ENCODE peak calls at places on chromosomes 6 and 20, in ten cellular contexts. O is fibroblast of lung; Y is BJ; D is endodermal cell; H is activated CD8-positive, alpha-beta T cell treated with anti-CD3 and anti-CD28 coated beads for 36 hours; M is testis; T is AG09309; C is uterus; B is right atrium auricular region; W is dorsolateral prefrontal cortex. V is an unnamed sample.

GRCh38 chr6:155959898-155960297 is 504.3 kb upstream of the NOX3 start:
- DNase-seq in H (no peak), Y (no peak), B (no peak), O (no peak), D (no peak), M (no peak), C (no peak), T (no peak), W (no peak), V (no peak)

GRCh38 chr6:106477790-106478189 is 117.3 kb downstream of the CRYBG1 start:
- DNase-seq in M (no peak), T (no peak), B (no peak), Y (no peak), O (no peak), W (no peak), C (no peak), H (no peak), D (no peak), V (no peak)

GRCh38 chr20:17854307-17854903 is 114.2 kb downstream of the SNX5 start:
- DNase-seq in Y (no peak), M (peak), O (peak), B (no peak), W (peak), T (no peak), D (peak), C (no peak), H (no peak), V (no peak)

GRCh38 chr6:13419422-13419821 is 68.0 kb downstream of the GFOD1 start:
- DNase-seq in T (no peak), W (no peak), O (no peak), M (no peak), B (no peak), Y (no peak), H (no peak), D (no peak), C (no peak), V (no peak)

GRCh38 chr6:44522871-44523270 is 135.4 kb downstream of the CDC5L start:
- DNase-seq in M (no peak), C (no peak), Y (no peak), H (no peak), D (no peak), W (no peak), T (no peak), O (no peak), B (no peak), V (no peak)

GRCh38 chr6:132330759-132331158 is 70.5 kb downstream of the MOXD1 start:
- DNase-seq in W (no peak), M (no peak), D (no peak), O (no peak), H (no peak), Y (no peak), B (no peak), C (no peak), T (no peak), V (no peak)

GRCh38 chr6:154595997-154596396 is 85.5 kb upstream of the CNKSR3 start:
- DNase-seq in Y (no peak), D (no peak), W (no peak), H (no peak), T (no peak), O (no peak), B (no peak), M (no peak), C (no peak), V (no peak)

GRCh38 chr20:20732641-20733040 is 20.2 kb upstream of the RALGAPA2 start:
- DNase-seq in M (no peak), C (no peak), O (no peak), W (no peak), T (no peak), D (no peak), Y (no peak), B (no peak), H (no peak), V (no peak)

GRCh38 chr6:43823879-43824740 is 54.1 kb downstream of the VEGFA start:
- DNase-seq in O (no peak), M (no peak), Y (no peak), W (no peak), D (no peak), T (no peak), B (no peak), H (no peak), C (no peak), V (peak)

GRCh38 chr6:139271056-139271455 is 20.7 kb downstream of the TXLNB start:
- DNase-seq in M (no peak), C (no peak), H (no peak), D (no peak), T (no peak), B (no peak), O (peak), Y (no peak), W (no peak), V (peak)

GRCh38 chr6:36402481-36402880 is 15.0 kb upstream of the ETV7 start:
- DNase-seq in C (no peak), H (no peak), D (no peak), O (no peak), M (no peak), T (no peak), B (no peak), Y (no peak), W (no peak), V (no peak)

GRCh38 chr20:64083380-64084208 is 604 bp downstream of the LKAAEAR1 start:
- DNase-seq in H (peak), W (peak), D (peak), C (peak), M (peak), O (peak), T (no peak), Y (no peak), B (peak), V (peak)
- TF ChIP-seq CTCF in H (peak), W (peak), D (peak), C (peak), M (peak), O (peak), T (peak), Y (peak), B (peak), V (peak)

DNA sequence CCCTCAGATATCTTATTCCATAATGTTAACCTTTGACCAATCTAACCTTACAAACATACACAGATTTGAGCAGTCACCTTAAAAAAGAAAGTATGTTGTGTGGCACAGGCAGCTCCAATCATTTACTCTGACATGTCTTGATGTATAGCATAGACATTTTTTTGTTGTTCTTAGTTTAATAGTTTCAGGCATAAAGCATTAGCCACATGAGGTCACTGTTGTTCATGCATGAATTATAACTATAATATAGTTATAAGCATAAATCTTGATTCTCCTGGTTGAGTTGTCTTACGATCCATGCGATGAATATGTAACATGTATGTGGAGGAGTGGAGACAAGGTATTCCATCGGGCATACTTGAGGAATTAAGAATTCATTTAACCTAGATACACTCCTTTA is 26.1 kb upstream of the NKAIN2 start:
- DNase-seq in D (no peak), C (no peak), M (no peak), W (no peak), T (no peak), B (no peak), H (no peak), O (peak), Y (no peak), V (no peak)
- TF ChIP-seq CTCF in D (no peak), C (no peak), M (no peak), W (peak), T (no peak), B (peak), H (no peak), O (peak), Y (no peak), V (no peak)

GRCh38 chr6:33049323-33049722 is 24.1 kb downstream of the HLA-DPA1 start:
- DNase-seq in W (no peak), D (peak), O (no peak), C (no peak), H (no peak), M (no peak), Y (no peak), B (no peak), T (no peak), V (no peak)
- TF ChIP-seq CTCF in W (no peak), D (peak), O (no peak), C (no peak), H (no peak), M (no peak), Y (no peak), B (no peak), T (peak), V (no peak)

GRCh38 chr20:1924910-1925861 is 30.0 kb downstream of the SIRPA start:
- DNase-seq in C (no peak), W (no peak), Y (no peak), B (no peak), H (no peak), D (peak), O (no peak), M (no peak), T (no peak), V (no peak)
- TF ChIP-seq CTCF in C (no peak), W (no peak), Y (no peak), B (no peak), H (no peak), D (peak), O (no peak), M (no peak), T (no peak), V (no peak)

DNA sequence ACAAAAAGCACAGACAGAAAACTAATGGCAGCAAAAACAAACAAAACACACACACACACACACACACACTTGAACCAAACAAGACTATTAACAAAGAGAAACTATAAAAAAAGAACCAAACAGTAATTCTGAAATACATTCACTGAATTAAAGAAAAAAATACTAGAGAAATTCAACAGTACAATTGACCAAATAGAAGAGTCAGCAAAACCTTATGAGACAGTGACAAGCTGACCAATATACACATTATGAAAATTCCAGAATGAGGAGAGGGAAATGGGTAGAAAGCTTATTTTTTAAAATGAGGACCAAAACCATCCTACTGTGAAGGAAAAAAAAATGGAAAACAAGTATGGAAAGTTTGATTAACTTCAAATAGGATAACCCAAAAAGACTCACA is 212.2 kb upstream of the BTBD3 start:
- DNase-seq in B (no peak), C (no peak), Y (no peak), W (no peak), D (no peak), T (no peak), M (no peak), O (no peak), H (no peak), V (no peak)
- TF ChIP-seq CTCF in B (no peak), C (no peak), Y (no peak), W (no peak), D (no peak), T (no peak), M (no peak), O (no peak), H (no peak), V (no peak)

GRCh38 chr20:31544600-31544999 is 30.4 kb downstream of the HM13 start:
- DNase-seq in B (no peak), D (no peak), O (no peak), C (no peak), Y (no peak), H (no peak), T (no peak), M (no peak), W (no peak), V (no peak)

GRCh38 chr20:31549513-31549880 is 35.3 kb downstream of the HM13 start:
- DNase-seq in H (no peak), C (no peak), M (no peak), B (no peak), Y (no peak), T (no peak), W (no peak), O (no peak), D (no peak), V (no peak)

GRCh38 chr20:31548823-31549512 is 34.7 kb downstream of the HM13 start:
- DNase-seq in M (no peak), C (no peak), D (no peak), W (no peak), H (no peak), T (no peak), Y (no peak), O (no peak), B (no peak), V (no peak)

GRCh38 chr20:31547720-31548298 is 33.6 kb downstream of the HM13 start:
- DNase-seq in O (no peak), C (no peak), D (no peak), W (no peak), Y (no peak), B (no peak), T (no peak), M (no peak), H (no peak), V (no peak)

DNA sequence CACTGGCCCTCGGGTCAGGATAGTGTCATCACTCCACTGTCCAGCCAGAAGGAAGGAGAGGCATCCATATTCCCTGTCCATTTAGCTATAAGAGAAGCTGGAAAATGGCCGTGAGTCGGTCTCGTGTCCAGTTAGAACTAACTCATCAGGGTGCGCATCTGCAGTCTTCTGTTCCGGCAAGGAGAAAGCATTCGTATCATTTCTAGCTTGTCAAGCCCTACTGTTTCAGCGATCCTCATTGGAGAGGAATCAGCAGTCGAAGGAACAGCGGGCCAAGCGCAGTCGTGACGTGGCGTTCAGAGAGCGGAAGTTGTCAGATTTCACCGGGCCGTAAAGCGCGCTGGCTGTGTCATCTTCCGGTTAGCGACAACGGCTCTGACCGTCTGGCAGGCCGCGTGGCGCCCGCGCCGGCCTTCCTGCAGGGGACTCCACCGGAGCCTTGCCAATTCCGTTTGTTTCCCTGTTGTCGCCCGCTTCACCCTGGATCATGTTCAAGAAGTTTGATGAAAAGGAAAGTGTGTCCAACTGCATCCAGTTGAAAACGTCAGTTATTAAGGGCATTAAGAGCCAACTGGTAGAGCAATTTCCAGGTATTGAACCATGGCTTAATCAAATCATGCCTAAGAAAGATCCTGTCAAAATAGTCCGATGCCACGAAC is 32.9 kb downstream of the HM13 start:
- DNase-seq in D (peak), H (peak), W (peak), O (peak), Y (peak), T (no peak), M (peak), B (peak), C (peak), V (peak)
- TF ChIP-seq CTCF in D (peak), H (no peak), W (peak), O (peak), Y (peak), T (no peak), M (no peak), B (no peak), C (no peak), V (no peak)

DNA sequence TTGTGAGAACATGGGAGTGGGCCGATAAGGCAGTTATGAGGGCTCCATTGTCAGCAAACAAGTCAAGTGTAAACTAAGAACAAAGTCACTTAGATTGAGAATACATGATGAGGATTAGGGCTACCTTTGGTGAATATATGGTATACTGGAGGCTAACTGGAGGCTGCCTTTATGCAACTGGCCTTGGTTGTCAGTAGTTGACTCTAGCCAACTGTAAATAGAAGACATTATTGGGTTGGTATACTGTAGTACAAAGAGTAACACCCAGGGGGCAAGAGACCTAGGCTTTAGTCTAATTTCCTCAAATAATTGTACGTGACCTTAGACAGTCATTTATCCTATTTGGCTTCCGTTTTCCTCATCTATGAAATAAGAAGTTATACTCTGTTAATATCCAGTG is 235.2 kb downstream of the ARID1B start:
- DNase-seq in H (no peak), M (no peak), W (no peak), B (no peak), D (no peak), Y (no peak), C (no peak), O (no peak), T (no peak), V (no peak)
- TF ChIP-seq CTCF in H (no peak), M (no peak), W (no peak), B (no peak), D (peak), Y (no peak), C (no peak), O (no peak), T (no peak), V (no peak)

GRCh38 chr20:24153101-24154040 is 164.8 kb upstream of the GGTLC1 start:
- DNase-seq in W (peak), D (no peak), B (peak), T (no peak), Y (no peak), O (no peak), C (no peak), M (no peak), H (no peak), V (no peak)
- TF ChIP-seq CTCF in W (no peak), D (no peak), B (no peak), T (no peak), Y (no peak), O (no peak), C (no peak), M (no peak), H (no peak), V (no peak)

GRCh38 chr6:52361945-52362442 is at the start of gene PAQR8:
- DNase-seq in T (no peak), M (peak), B (no peak), D (peak), C (peak), Y (no peak), W (peak), H (peak), O (no peak), V (peak)

GRCh38 chr6:52360601-52361346 is 1.2 kb upstream of the PAQR8 start:
- DNase-seq in M (no peak), T (no peak), H (no peak), B (no peak), Y (no peak), D (no peak), C (no peak), O (no peak), W (no peak), V (peak)

GRCh38 chr6:52363222-52363867 is 1.4 kb downstream of the PAQR8 start:
- DNase-seq in M (peak), B (no peak), T (no peak), O (no peak), C (no peak), H (no peak), Y (no peak), W (no peak), D (no peak), V (no peak)

GRCh38 chr6:52361347-52361944 is 505 bp upstream of the PAQR8 start:
- DNase-seq in T (no peak), C (peak), D (peak), W (no peak), O (peak), Y (no peak), B (peak), M (peak), H (peak), V (peak)

GRCh38 chr6:52362443-52363221 is 681 bp downstream of the PAQR8 start:
- DNase-seq in D (peak), T (no peak), Y (no peak), B (no peak), H (peak), W (peak), M (peak), C (peak), O (no peak), V (peak)
- TF ChIP-seq CTCF in D (no peak), T (no peak), Y (peak), B (no peak), H (no peak), W (no peak), M (no peak), C (no peak), O (peak), V (peak)

GRCh38 chr6:55957961-55958422 is 82.6 kb upstream of the BMP5 start:
- DNase-seq in M (no peak), D (no peak), T (peak), C (no peak), H (no peak), Y (peak), B (no peak), O (peak), W (no peak), V (no peak)
- TF ChIP-seq CTCF in M (no peak), D (no peak), T (no peak), C (no peak), H (no peak), Y (no peak), B (no peak), O (no peak), W (no peak), V (no peak)

V was measured in GM13976.